ENCODE peak calls at places on chromosome 4, in six cellular contexts. L is sciatic nerve, E is NCI-H1092 treated with DMSO at 0.1 percent for 48 hours, N is C1 segment of cervical spinal cord, U is RKO, I is NCI-H2171. V is an unnamed sample.

GRCh38 chr4:75180790-75181776 is 248.2 kb downstream of the PARM1 start:
- DNase-seq in N (no peak), L (no peak), U (no peak), I (no peak), E (no peak), V (no peak)

GRCh38 chr4:41549469-41549868 is 11.5 kb downstream of the LIMCH1 start:
- DNase-seq in L (no peak), I (no peak), U (no peak), N (no peak), E (no peak), V (no peak)

GRCh38 chr4:118076958-118077766 is 42.9 kb downstream of the NDST3 start:
- DNase-seq in I (no peak), U (no peak), N (no peak), L (no peak), E (no peak), V (no peak)

GRCh38 chr4:72076562-72076961 is 44.8 kb downstream of the NPFFR2 start:
- DNase-seq in E (no peak), U (peak), N (no peak), L (no peak), I (no peak), V (no peak)

GRCh38 chr4:169383724-169384123 is 113.0 kb upstream of the SH3RF1 start:
- DNase-seq in U (peak), I (no peak), L (no peak), E (no peak), N (no peak), V (no peak)

GRCh38 chr4:111960241-111960667 is 185.0 kb upstream of the FAM241A start:
- DNase-seq in N (no peak), I (no peak), U (peak), L (no peak), E (no peak), V (no peak)

GRCh38 chr4:52560844-52561280 is 98.2 kb downstream of the USP46 start:
- DNase-seq in U (no peak), L (no peak), N (no peak), E (no peak), I (no peak), V (no peak)

GRCh38 chr4:187073820-187074219 is 350.2 kb upstream of the FAT1 start:
- DNase-seq in U (no peak), N (no peak), E (no peak), L (no peak), I (no peak), V (no peak)

GRCh38 chr4:54054501-54054900 is 9.9 kb downstream of the CHIC2 start:
- DNase-seq in I (no peak), N (no peak), U (no peak), L (no peak), E (no peak), V (no peak)

GRCh38 chr4:163922302-163922701 is 427.8 kb downstream of the TMA16 start:
- DNase-seq in E (no peak), U (no peak), I (no peak), N (no peak), L (no peak), V (no peak)

GRCh38 chr4:40283968-40284367 is 51.2 kb upstream of the CHRNA9 start:
- DNase-seq in I (no peak), U (peak), N (no peak), L (no peak), E (no peak), V (no peak)

GRCh38 chr4:184528713-184529112 is 54.4 kb upstream of the IRF2 start:
- DNase-seq in N (no peak), I (no peak), U (no peak), L (no peak), E (no peak), V (no peak)

GRCh38 chr4:87011340-87012034 is 76.7 kb downstream of the AFF1 start:
- DNase-seq in N (no peak), U (peak), I (no peak), L (no peak), E (no peak), V (no peak)

GRCh38 chr4:5503295-5503694 is 205.1 kb downstream of the EVC2 start:
- DNase-seq in U (no peak), E (no peak), N (no peak), I (no peak), L (no peak), V (no peak)

GRCh38 chr4:17385403-17385802 is 126.5 kb downstream of the QDPR start:
- DNase-seq in N (no peak), E (no peak), I (no peak), U (peak), L (no peak), V (no peak)

GRCh38 chr4:153223935-153224334 is 19.7 kb downstream of the TRIM2 start:
- DNase-seq in E (peak), N (no peak), I (no peak), U (peak), L (no peak), V (no peak)

GRCh38 chr4:1293981-1294380 is 4.3 kb downstream of the MAEA start:
- DNase-seq in N (no peak), I (no peak), E (no peak), L (peak), U (no peak), V (no peak)

GRCh38 chr4:40621229-40621591 is 8.5 kb downstream of the RBM47 start:
- DNase-seq in E (peak), I (no peak), U (no peak), N (no peak), L (no peak), V (no peak)

GRCh38 chr4:172654482-172654881 is 514.1 kb upstream of the GALNT7 start:
- DNase-seq in N (no peak), U (no peak), L (no peak), E (no peak), I (peak), V (no peak)

GRCh38 chr4:78937837-78938236 is 1.4 kb downstream of the PAQR3 start:
- DNase-seq in E (no peak), L (no peak), N (no peak), U (peak), I (no peak), V (no peak)

GRCh38 chr4:6693274-6694176 is at the start of gene S100P:
- DNase-seq in E (no peak), L (no peak), U (no peak), N (no peak), I (no peak), V (no peak)

GRCh38 chr4:17085416-17085815 is 187.0 kb upstream of the LDB2 start:
- DNase-seq in I (no peak), U (no peak), E (no peak), N (no peak), L (no peak), V (no peak)

GRCh38 chr4:128228778-128229457 is 58.7 kb downstream of the PGRMC2 start:
- DNase-seq in N (no peak), L (no peak), U (no peak), I (peak), E (peak), V (no peak)

GRCh38 chr4:41221850-41222249 is 7.5 kb upstream of the APBB2 start:
- DNase-seq in N (no peak), E (no peak), U (no peak), I (no peak), L (no peak), V (no peak)

GRCh38 chr4:161762796-161763195 is 401.0 kb downstream of the FSTL5 start:
- DNase-seq in N (no peak), I (no peak), U (no peak), E (no peak), L (no peak), V (no peak)

GRCh38 chr4:85147481-85148076 is 181.1 kb upstream of the WDFY3 start:
- DNase-seq in E (peak), U (peak), N (no peak), I (peak), L (peak), V (peak)

GRCh38 chr4:128757712-128758111 is 51.8 kb upstream of the JADE1 start:
- DNase-seq in L (no peak), I (no peak), U (no peak), E (no peak), N (no peak), V (no peak)

GRCh38 chr4:8830056-8830455 is 41.6 kb downstream of the HMX1 start:
- DNase-seq in I (no peak), L (peak), E (no peak), U (no peak), N (no peak), V (no peak)

GRCh38 chr4:66991521-66991920 is 553.8 kb downstream of the CENPC start:
- DNase-seq in E (no peak), L (no peak), I (no peak), U (no peak), N (no peak), V (no peak)

GRCh38 chr4:146222313-146222712 is 8.0 kb downstream of the REELD1 start:
- DNase-seq in U (peak), N (no peak), I (no peak), L (no peak), E (no peak), V (no peak)

GRCh38 chr4:175380841-175381240 is 431.2 kb downstream of the GPM6A start:
- DNase-seq in N (no peak), L (no peak), U (no peak), I (no peak), E (no peak), V (no peak)

GRCh38 chr4:146643812-146644401 is 5.2 kb downstream of the POU4F2 start:
- DNase-seq in U (peak), I (no peak), N (no peak), E (no peak), L (no peak), V (no peak)

GRCh38 chr4:122900314-122900713 is 22.1 kb downstream of the NUDT6 start:
- DNase-seq in E (no peak), I (no peak), L (no peak), U (no peak), N (no peak), V (no peak)

GRCh38 chr4:101762544-101762943 is 28.0 kb upstream of the BANK1 start:
- DNase-seq in U (no peak), I (no peak), E (no peak), L (no peak), N (no peak), V (no peak)

GRCh38 chr4:169756971-169757574 is 671 bp downstream of the HPF1 start:
- DNase-seq in N (no peak), I (no peak), L (no peak), U (peak), E (no peak), V (no peak)

GRCh38 chr4:16078195-16078756 is 5.5 kb downstream of the PROM1 start:
- DNase-seq in L (no peak), N (no peak), E (no peak), I (no peak), U (no peak), V (no peak)

GRCh38 chr4:78940752-78941151 is 1.5 kb upstream of the PAQR3 start:
- DNase-seq in L (no peak), N (no peak), I (no peak), U (no peak), E (no peak), V (no peak)